ENCODE peak calls at places on chromosomes 4 and X, in seven cellular contexts. One of them, this sample, is unnamed.

GRCh38 chr4:138217567-138217966 is 24.6 kb downstream of the SLC7A11 start:
- DNase-seq in EL: no peak
- DNase-seq in OCI-LY7: no peak
- DNase-seq in SIG-M5: no peak
- DNase-seq in RPMI8226: no peak
- DNase-seq in tibial nerve: no peak
- DNase-seq in thyroid gland: no peak
- DNase-seq in this sample: no peak

GRCh38 chr4:41369680-41370079 is 113.0 kb downstream of the UCHL1 start:
- DNase-seq in SIG-M5: no peak
- DNase-seq in tibial nerve: no peak
- DNase-seq in thyroid gland: peak
- DNase-seq in EL: peak
- DNase-seq in OCI-LY7: no peak
- DNase-seq in RPMI8226: no peak
- DNase-seq in this sample: no peak

GRCh38 chrX:139203681-139204575 is 326.6 kb upstream of the F9 start:
- DNase-seq in RPMI8226: peak
- DNase-seq in thyroid gland: peak
- DNase-seq in EL: peak
- DNase-seq in OCI-LY7: no peak
- DNase-seq in SIG-M5: no peak
- DNase-seq in tibial nerve: no peak
- DNase-seq in this sample: no peak

GRCh38 chr4:40316333-40316781 is 18.8 kb upstream of the CHRNA9 start:
- DNase-seq in RPMI8226: peak
- DNase-seq in OCI-LY7: peak
- DNase-seq in SIG-M5: no peak
- DNase-seq in tibial nerve: no peak
- DNase-seq in EL: peak
- DNase-seq in thyroid gland: no peak
- DNase-seq in this sample: no peak

GRCh38 chr4:137531951-137532868 is at the start of gene PCDH18:
- DNase-seq in RPMI8226: peak
- DNase-seq in OCI-LY7: no peak
- DNase-seq in SIG-M5: no peak
- DNase-seq in EL: peak
- DNase-seq in tibial nerve: peak
- DNase-seq in thyroid gland: peak
- DNase-seq in this sample: no peak

GRCh38 chr4:145154573-145154972 is 25.8 kb downstream of the OTUD4 start:
- DNase-seq in OCI-LY7: peak
- DNase-seq in thyroid gland: peak
- DNase-seq in tibial nerve: no peak
- DNase-seq in EL: peak
- DNase-seq in SIG-M5: no peak
- DNase-seq in RPMI8226: peak
- DNase-seq in this sample: no peak

GRCh38 chrX:73922856-73923429 is 359.9 kb downstream of the CHIC1 start:
- DNase-seq in SIG-M5: no peak
- DNase-seq in EL: peak
- DNase-seq in RPMI8226: no peak
- DNase-seq in thyroid gland: no peak
- DNase-seq in OCI-LY7: no peak
- DNase-seq in tibial nerve: no peak
- DNase-seq in this sample: no peak

GRCh38 chr4:76666940-76667532 is 230.9 kb downstream of the SOWAHB start:
- DNase-seq in SIG-M5: no peak
- DNase-seq in thyroid gland: no peak
- DNase-seq in OCI-LY7: no peak
- DNase-seq in RPMI8226: no peak
- DNase-seq in tibial nerve: no peak
- DNase-seq in EL: no peak
- DNase-seq in this sample: no peak

GRCh38 chr4:152500798-152501434 is 35.0 kb downstream of the FBXW7 start:
- DNase-seq in OCI-LY7: peak
- DNase-seq in thyroid gland: peak
- DNase-seq in SIG-M5: peak
- DNase-seq in EL: peak
- DNase-seq in tibial nerve: no peak
- DNase-seq in RPMI8226: peak
- DNase-seq in this sample: peak

GRCh38 chrX:102624105-102624504 is 24.8 kb downstream of the ARMCX5 start:
- DNase-seq in RPMI8226: no peak
- DNase-seq in OCI-LY7: no peak
- DNase-seq in SIG-M5: no peak
- DNase-seq in thyroid gland: peak
- DNase-seq in EL: no peak
- DNase-seq in tibial nerve: no peak
- DNase-seq in this sample: no peak

GRCh38 chr4:7428261-7429068 is 6.3 kb downstream of the PSAPL1 start:
- DNase-seq in tibial nerve: peak
- DNase-seq in RPMI8226: no peak
- DNase-seq in OCI-LY7: no peak
- DNase-seq in EL: no peak
- DNase-seq in thyroid gland: no peak
- DNase-seq in SIG-M5: no peak
- DNase-seq in this sample: no peak

GRCh38 chr4:153471691-153472080 is 5.5 kb downstream of the TMEM131L start:
- DNase-seq in OCI-LY7: peak
- DNase-seq in SIG-M5: no peak
- DNase-seq in thyroid gland: no peak
- DNase-seq in EL: no peak
- DNase-seq in RPMI8226: no peak
- DNase-seq in tibial nerve: no peak
- DNase-seq in this sample: no peak

GRCh38 chr4:55033296-55033695 is 92.1 kb downstream of the KDR start:
- DNase-seq in tibial nerve: no peak
- DNase-seq in thyroid gland: peak
- DNase-seq in RPMI8226: no peak
- DNase-seq in OCI-LY7: no peak
- DNase-seq in SIG-M5: no peak
- DNase-seq in EL: peak
- DNase-seq in this sample: no peak

GRCh38 chr4:110055014-110055768 is 142.5 kb downstream of the EGF start:
- DNase-seq in thyroid gland: peak
- DNase-seq in OCI-LY7: no peak
- DNase-seq in RPMI8226: peak
- DNase-seq in tibial nerve: no peak
- DNase-seq in SIG-M5: no peak
- DNase-seq in EL: peak
- DNase-seq in this sample: no peak

GRCh38 chr4:148173397-148174017 is 268.7 kb downstream of the NR3C2 start:
- DNase-seq in OCI-LY7: no peak
- DNase-seq in SIG-M5: no peak
- DNase-seq in RPMI8226: no peak
- DNase-seq in tibial nerve: no peak
- DNase-seq in thyroid gland: no peak
- DNase-seq in EL: no peak
- DNase-seq in this sample: no peak

GRCh38 chr4:121950212-121950679 is 1.6 kb downstream of the TRPC3 start:
- DNase-seq in EL: peak
- DNase-seq in RPMI8226: peak
- DNase-seq in tibial nerve: peak
- DNase-seq in OCI-LY7: peak
- DNase-seq in SIG-M5: no peak
- DNase-seq in thyroid gland: peak
- DNase-seq in this sample: no peak

GRCh38 chrX:8067754-8068469 is 103.2 kb downstream of the VCX2 start:
- DNase-seq in tibial nerve: no peak
- DNase-seq in EL: peak
- DNase-seq in thyroid gland: no peak
- DNase-seq in OCI-LY7: no peak
- DNase-seq in RPMI8226: no peak
- DNase-seq in SIG-M5: no peak
- DNase-seq in this sample: no peak

GRCh38 chr4:161629694-161630441 is 533.9 kb downstream of the FSTL5 start:
- DNase-seq in EL: no peak
- DNase-seq in RPMI8226: no peak
- DNase-seq in SIG-M5: no peak
- DNase-seq in thyroid gland: no peak
- DNase-seq in tibial nerve: no peak
- DNase-seq in OCI-LY7: no peak
- DNase-seq in this sample: no peak

GRCh38 chr4:52755409-52755808 is 4.2 kb upstream of the ERVMER34-1 start:
- DNase-seq in RPMI8226: no peak
- DNase-seq in SIG-M5: no peak
- DNase-seq in thyroid gland: no peak
- DNase-seq in OCI-LY7: no peak
- DNase-seq in EL: no peak
- DNase-seq in tibial nerve: no peak
- DNase-seq in this sample: no peak

This sample was measured in GF-D8.